ENCODE peak calls at places on chromosomes 4 and X, in eight cellular contexts. One of them, this sample, is unnamed.
A peak's percentile ranks its signal among the peaks of the same experiment; 100 is the strongest.

GRCh38 chr4:140281828-140282227 is 91.6 kb upstream of the SCOC start:
- DNase-seq in pancreas: no peak
- DNase-seq in PC-3: no peak
- DNase-seq in HL-60: no peak
- DNase-seq in brain microvascular endothelial cell: no peak
- DNase-seq in psoas muscle: no peak
- DNase-seq in lung: no peak
- DNase-seq in dorsolateral prefrontal cortex: no peak
- DNase-seq in this sample: no peak

GRCh38 chr4:68518889-68519288 is 57.2 kb downstream of the UGT2B17 start:
- DNase-seq in pancreas: no peak
- DNase-seq in PC-3: no peak
- DNase-seq in HL-60: no peak
- DNase-seq in brain microvascular endothelial cell: no peak
- DNase-seq in psoas muscle: no peak
- DNase-seq in lung: no peak
- DNase-seq in dorsolateral prefrontal cortex: no peak
- DNase-seq in this sample: no peak

GRCh38 chr4:151688003-151688784 is 72.6 kb downstream of the GATB start:
- DNase-seq in pancreas: no peak
- DNase-seq in PC-3: no peak
- DNase-seq in HL-60: no peak
- DNase-seq in brain microvascular endothelial cell: peak; percentile 39
- DNase-seq in psoas muscle: no peak
- DNase-seq in lung: no peak
- DNase-seq in dorsolateral prefrontal cortex: no peak
- DNase-seq in this sample: no peak

GRCh38 chrX:46628406-46629371 is 55.1 kb downstream of the CHST7 start:
- DNase-seq in pancreas: no peak
- DNase-seq in PC-3: no peak
- DNase-seq in HL-60: peak; percentile 65
- DNase-seq in brain microvascular endothelial cell: peak; percentile 35
- DNase-seq in psoas muscle: peak; percentile 87
- DNase-seq in lung: peak; percentile 34
- DNase-seq in dorsolateral prefrontal cortex: no peak
- DNase-seq in this sample: peak; percentile 25

GRCh38 chrX:144896323-144896722 is 351.0 kb upstream of the SPANXN1 start:
- DNase-seq in pancreas: no peak
- DNase-seq in PC-3: peak; percentile 30
- DNase-seq in HL-60: peak; percentile 0
- DNase-seq in brain microvascular endothelial cell: no peak
- DNase-seq in psoas muscle: no peak
- DNase-seq in lung: no peak
- DNase-seq in dorsolateral prefrontal cortex: no peak
- DNase-seq in this sample: no peak

GRCh38 chr4:70518716-70519115 is 347 bp downstream of the AMTN start:
- DNase-seq in pancreas: no peak
- DNase-seq in PC-3: peak; percentile 56
- DNase-seq in HL-60: no peak
- DNase-seq in brain microvascular endothelial cell: no peak
- DNase-seq in psoas muscle: no peak
- DNase-seq in lung: no peak
- DNase-seq in dorsolateral prefrontal cortex: no peak
- DNase-seq in this sample: no peak

GRCh38 chr4:70721747-70722146 is at the start of gene RUFY3:
- DNase-seq in pancreas: no peak
- DNase-seq in PC-3: no peak
- DNase-seq in HL-60: no peak
- DNase-seq in brain microvascular endothelial cell: peak; percentile 87
- DNase-seq in psoas muscle: no peak
- DNase-seq in lung: no peak
- DNase-seq in dorsolateral prefrontal cortex: no peak
- DNase-seq in this sample: peak; percentile 70

GRCh38 chr4:110211007-110211769 is 12.8 kb upstream of the ELOVL6 start:
- DNase-seq in pancreas: no peak
- DNase-seq in PC-3: peak; percentile 51
- DNase-seq in HL-60: no peak
- DNase-seq in brain microvascular endothelial cell: no peak
- DNase-seq in psoas muscle: no peak
- DNase-seq in lung: no peak
- DNase-seq in dorsolateral prefrontal cortex: no peak
- DNase-seq in this sample: no peak

GRCh38 chr4:13912966-13913365 is 285.4 kb upstream of the BOD1L1 start:
- DNase-seq in pancreas: no peak
- DNase-seq in PC-3: no peak
- DNase-seq in HL-60: no peak
- DNase-seq in brain microvascular endothelial cell: no peak
- DNase-seq in psoas muscle: no peak
- DNase-seq in lung: no peak
- DNase-seq in dorsolateral prefrontal cortex: no peak
- DNase-seq in this sample: no peak

GRCh38 chr4:107077192-107077591 is 41.1 kb upstream of the DKK2 start:
- DNase-seq in pancreas: no peak
- DNase-seq in PC-3: no peak
- DNase-seq in HL-60: no peak
- DNase-seq in brain microvascular endothelial cell: no peak
- DNase-seq in psoas muscle: no peak
- DNase-seq in lung: no peak
- DNase-seq in dorsolateral prefrontal cortex: no peak
- DNase-seq in this sample: no peak

GRCh38 chr4:114780205-114780604 is 181.6 kb downstream of the UGT8 start:
- DNase-seq in pancreas: no peak
- DNase-seq in PC-3: peak; percentile 36
- DNase-seq in HL-60: no peak
- DNase-seq in brain microvascular endothelial cell: peak; percentile 47
- DNase-seq in psoas muscle: no peak
- DNase-seq in lung: no peak
- DNase-seq in dorsolateral prefrontal cortex: no peak
- DNase-seq in this sample: no peak

GRCh38 chr4:165398570-165398969 is 19.8 kb downstream of the CPE start:
- DNase-seq in pancreas: no peak
- DNase-seq in PC-3: no peak
- DNase-seq in HL-60: no peak
- DNase-seq in brain microvascular endothelial cell: peak; percentile 76
- DNase-seq in psoas muscle: no peak
- DNase-seq in lung: no peak
- DNase-seq in dorsolateral prefrontal cortex: no peak
- DNase-seq in this sample: no peak

GRCh38 chrX:57929373-57929772 is 19.1 kb upstream of the ZXDA start:
- DNase-seq in pancreas: no peak
- DNase-seq in PC-3: peak; percentile 58
- DNase-seq in HL-60: no peak
- DNase-seq in brain microvascular endothelial cell: no peak
- DNase-seq in psoas muscle: no peak
- DNase-seq in lung: no peak
- DNase-seq in dorsolateral prefrontal cortex: no peak
- DNase-seq in this sample: no peak

GRCh38 chrX:68238568-68238967 is 194.7 kb downstream of the OPHN1 start:
- DNase-seq in pancreas: no peak
- DNase-seq in PC-3: peak; percentile 43
- DNase-seq in HL-60: no peak
- DNase-seq in brain microvascular endothelial cell: no peak
- DNase-seq in psoas muscle: no peak
- DNase-seq in lung: no peak
- DNase-seq in dorsolateral prefrontal cortex: no peak
- DNase-seq in this sample: no peak

GRCh38 chrX:98371994-98372393 is 1488.3 kb downstream of the RPA4 start:
- DNase-seq in pancreas: no peak
- DNase-seq in PC-3: no peak
- DNase-seq in HL-60: no peak
- DNase-seq in brain microvascular endothelial cell: no peak
- DNase-seq in psoas muscle: no peak
- DNase-seq in lung: no peak
- DNase-seq in dorsolateral prefrontal cortex: no peak
- DNase-seq in this sample: no peak

GRCh38 chr4:116005037-116005805 is 891.8 kb upstream of the NDST4 start:
- DNase-seq in pancreas: no peak
- DNase-seq in PC-3: no peak
- DNase-seq in HL-60: no peak
- DNase-seq in brain microvascular endothelial cell: no peak
- DNase-seq in psoas muscle: no peak
- DNase-seq in lung: no peak
- DNase-seq in dorsolateral prefrontal cortex: no peak
- DNase-seq in this sample: no peak

GRCh38 chrX:149851864-149852263 is 29.1 kb upstream of the MAGEA8 start:
- DNase-seq in pancreas: no peak
- DNase-seq in PC-3: no peak
- DNase-seq in HL-60: no peak
- DNase-seq in brain microvascular endothelial cell: no peak
- DNase-seq in psoas muscle: no peak
- DNase-seq in lung: no peak
- DNase-seq in dorsolateral prefrontal cortex: no peak
- DNase-seq in this sample: no peak

DNA sequence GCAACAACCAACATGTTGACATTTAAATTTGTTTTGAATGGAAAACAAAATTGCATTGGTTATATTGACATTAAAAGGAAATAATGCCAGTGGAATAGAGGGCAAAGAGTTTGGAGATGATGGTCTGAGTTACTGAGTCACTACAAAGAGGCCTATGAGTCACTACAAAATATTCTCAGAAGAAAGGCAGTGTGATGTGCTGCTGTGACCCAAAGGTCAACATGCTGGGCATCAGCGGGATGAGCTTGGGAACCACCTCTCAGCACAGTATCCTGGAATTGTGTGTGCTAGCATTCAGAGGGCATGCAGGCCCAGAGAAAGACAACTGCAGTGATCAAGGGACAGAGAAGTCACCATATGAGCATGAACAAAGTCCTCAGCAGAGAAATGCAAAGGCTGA is 2.8 kb downstream of the CMC4 start:
- DNase-seq in pancreas: no peak
- DNase-seq in PC-3: peak; percentile 82
- DNase-seq in HL-60: no peak
- DNase-seq in brain microvascular endothelial cell: peak; percentile 42
- DNase-seq in psoas muscle: no peak
- DNase-seq in lung: no peak
- DNase-seq in dorsolateral prefrontal cortex: no peak
- DNase-seq in this sample: no peak
- H3K4me3 ChIP-seq in pancreas: no peak overlapping the region
- H3K4me3 ChIP-seq in PC-3: peak overlapping the region; percentile 83
- H3K4me3 ChIP-seq in HL-60: no peak overlapping the region
- H3K4me3 ChIP-seq in brain microvascular endothelial cell: no peak overlapping the region
- H3K4me3 ChIP-seq in psoas muscle: no peak overlapping the region
- H3K4me3 ChIP-seq in lung: no peak overlapping the region
- H3K4me3 ChIP-seq in dorsolateral prefrontal cortex: no peak overlapping the region
- H3K4me3 ChIP-seq in this sample: no peak overlapping the region

GRCh38 chr4:10108818-10109783 is 7.5 kb downstream of the WDR1 start:
- DNase-seq in pancreas: no peak
- DNase-seq in PC-3: peak; percentile 76
- DNase-seq in HL-60: no peak
- DNase-seq in brain microvascular endothelial cell: no peak
- DNase-seq in psoas muscle: no peak
- DNase-seq in lung: no peak
- DNase-seq in dorsolateral prefrontal cortex: no peak
- DNase-seq in this sample: no peak
- H3K27ac ChIP-seq in pancreas: no peak overlapping the region
- H3K27ac ChIP-seq in PC-3: peak overlapping the region; percentile 46
- H3K27ac ChIP-seq in HL-60: no peak overlapping the region
- H3K27ac ChIP-seq in brain microvascular endothelial cell: peak overlapping the region; percentile 12
- H3K27ac ChIP-seq in psoas muscle: peak overlapping the region; percentile 99
- H3K27ac ChIP-seq in lung: peak overlapping the region; percentile 49
- H3K27ac ChIP-seq in dorsolateral prefrontal cortex: no peak overlapping the region
- H3K27ac ChIP-seq in this sample: no peak overlapping the region

DNA sequence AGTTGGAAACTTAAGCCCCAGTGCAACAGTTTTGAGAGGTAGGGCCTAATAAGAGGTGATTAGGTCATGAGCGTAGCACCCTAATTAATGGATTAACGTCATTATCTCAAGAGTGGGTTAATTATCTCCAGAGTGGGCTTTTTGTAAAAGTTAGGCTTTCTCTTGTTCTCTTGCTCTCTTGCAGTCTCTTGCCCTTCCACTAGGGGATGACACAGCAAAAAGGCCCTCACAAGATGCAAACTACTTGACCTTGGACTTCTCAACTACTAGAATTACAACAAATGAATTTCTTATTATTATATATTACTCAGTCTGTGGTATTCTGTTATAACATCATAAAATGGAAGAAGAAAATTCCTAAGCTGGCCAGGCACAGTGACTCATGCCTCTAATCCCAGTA is 22.1 kb upstream of the NDST3 start:
- DNase-seq in pancreas: no peak
- DNase-seq in PC-3: no peak
- DNase-seq in HL-60: no peak
- DNase-seq in brain microvascular endothelial cell: no peak
- DNase-seq in psoas muscle: no peak
- DNase-seq in lung: no peak
- DNase-seq in dorsolateral prefrontal cortex: no peak
- DNase-seq in this sample: no peak
- TF ChIP-seq CTCF in pancreas: no peak
- TF ChIP-seq CTCF in PC-3: peak; percentile 31
- TF ChIP-seq CTCF in HL-60: no peak
- TF ChIP-seq CTCF in brain microvascular endothelial cell: peak; percentile 47
- TF ChIP-seq CTCF in psoas muscle: no peak
- TF ChIP-seq CTCF in lung: no peak
- TF ChIP-seq CTCF in dorsolateral prefrontal cortex: no peak
- TF ChIP-seq CTCF in this sample: no peak

DNA sequence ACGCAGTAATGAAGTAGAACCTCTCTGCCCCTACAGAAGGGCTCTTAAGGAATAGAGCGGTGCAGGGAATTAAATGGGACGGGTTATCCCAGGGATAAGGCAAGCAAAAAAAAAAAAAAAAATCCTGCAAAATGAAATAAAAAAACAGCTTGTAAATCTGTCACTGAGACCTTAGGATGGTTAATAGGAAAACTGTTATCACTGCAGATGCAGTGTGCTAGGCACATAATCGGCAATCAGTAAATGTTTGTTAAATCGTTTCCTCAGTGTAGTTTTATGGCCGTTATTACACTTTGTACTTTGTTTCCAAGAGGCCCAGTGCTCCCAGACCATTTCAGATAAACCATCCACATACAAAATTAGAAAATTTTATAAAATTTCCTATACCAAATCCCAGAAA is 1.0 kb downstream of the HNRNPH2 start:
- DNase-seq in pancreas: no peak
- DNase-seq in PC-3: no peak
- DNase-seq in HL-60: no peak
- DNase-seq in brain microvascular endothelial cell: no peak
- DNase-seq in psoas muscle: no peak
- DNase-seq in lung: no peak
- DNase-seq in dorsolateral prefrontal cortex: no peak
- DNase-seq in this sample: no peak
- H3K4me3 ChIP-seq in pancreas: peak overlapping the region; percentile 44
- H3K4me3 ChIP-seq in PC-3: peak overlapping the region; percentile 95
- H3K4me3 ChIP-seq in HL-60: peak overlapping the region; percentile 58
- H3K4me3 ChIP-seq in brain microvascular endothelial cell: peak overlapping the region; percentile 64
- H3K4me3 ChIP-seq in psoas muscle: peak overlapping the region; percentile 81
- H3K4me3 ChIP-seq in lung: no peak overlapping the region
- H3K4me3 ChIP-seq in dorsolateral prefrontal cortex: peak overlapping the region; percentile 72
- H3K4me3 ChIP-seq in this sample: peak overlapping the region; percentile 79